ENCODE peak calls at places on chromosomes 1 and 21, in eight cellular contexts. G is SK-N-SH, U is HepG2, O is A549, M is Panc1, Z is HCT116, C is GM12878, Y is K562. S is an unnamed sample.

GRCh38 chr1:28160677-28161328 is 15.7 kb downstream of the PTAFR start:
- DNase-seq in G (no peak), Z (no peak), O (no peak), C (no peak), Y (no peak), U (no peak), M (no peak), S (no peak)

GRCh38 chr1:241271427-241271826 is 85.6 kb downstream of the RGS7 start:
- DNase-seq in G (no peak), C (no peak), Z (no peak), O (no peak), M (no peak), Y (no peak), U (no peak), S (no peak)

GRCh38 chr1:117388328-117388727 is 21.1 kb downstream of the MAN1A2 start:
- DNase-seq in Z (no peak), Y (no peak), G (no peak), M (no peak), O (no peak), U (no peak), C (no peak), S (no peak)

GRCh38 chr21:36640260-36641244 is 58.4 kb upstream of the SIM2 start:
- DNase-seq in C (no peak), G (no peak), M (no peak), Y (no peak), O (no peak), Z (no peak), U (no peak), S (peak)

GRCh38 chr1:229058716-229059115 is 212.2 kb upstream of the RAB4A start:
- DNase-seq in G (peak), M (no peak), U (no peak), Z (no peak), C (no peak), O (no peak), Y (no peak), S (peak)

GRCh38 chr21:14572206-14572780 is 26.2 kb upstream of the SAMSN1 start:
- DNase-seq in O (no peak), G (no peak), U (no peak), C (no peak), M (no peak), Y (no peak), Z (no peak), S (no peak)

GRCh38 chr1:54355931-54356679 is 50.1 kb downstream of the SSBP3 start:
- DNase-seq in G (peak), M (no peak), O (no peak), U (peak), C (no peak), Y (peak), Z (no peak), S (no peak)

GRCh38 chr1:94299627-94300552 is 62.5 kb upstream of the ARHGAP29 start:
- DNase-seq in U (peak), C (no peak), G (no peak), Z (peak), Y (no peak), O (no peak), M (no peak), S (peak)

GRCh38 chr1:66945316-66945715 is 20.5 kb downstream of the MIER1 start:
- DNase-seq in O (no peak), M (no peak), Z (no peak), C (no peak), U (no peak), Y (no peak), G (no peak), S (no peak)

GRCh38 chr1:112808861-112809684 is 93.9 kb upstream of the PPM1J start:
- DNase-seq in U (peak), G (peak), C (no peak), O (peak), M (peak), Y (peak), Z (peak), S (peak)

GRCh38 chr1:206557636-206558473 is 50.5 kb downstream of the RASSF5 start:
- DNase-seq in M (no peak), G (peak), Y (peak), Z (no peak), C (no peak), O (no peak), U (no peak), S (no peak)

GRCh38 chr1:215660259-215660658 is 93.2 kb downstream of the KCTD3 start:
- DNase-seq in Z (no peak), M (no peak), Y (no peak), U (peak), C (no peak), O (no peak), G (no peak), S (no peak)
- H3K27ac ChIP-seq in Z (no peak), M (no peak), Y (no peak), U (no peak), C (no peak), O (no peak), G (no peak), S (no peak)

GRCh38 chr21:42557420-42557819 is 43.8 kb downstream of the SLC37A1 start:
- DNase-seq in U (no peak), C (no peak), G (no peak), M (no peak), O (no peak), Z (no peak), Y (no peak), S (no peak)

GRCh38 chr21:42558368-42558767 is 44.7 kb downstream of the SLC37A1 start:
- DNase-seq in G (no peak), Y (no peak), U (no peak), Z (no peak), C (no peak), M (no peak), O (no peak), S (no peak)

GRCh38 chr21:42556960-42557359 is 43.3 kb downstream of the SLC37A1 start:
- DNase-seq in Y (no peak), C (no peak), M (no peak), U (no peak), O (no peak), G (no peak), Z (no peak), S (no peak)

GRCh38 chr21:42555756-42556438 is 42.2 kb downstream of the SLC37A1 start:
- DNase-seq in G (no peak), Y (no peak), U (no peak), O (no peak), Z (no peak), C (no peak), M (no peak), S (no peak)

GRCh38 chr21:42556476-42556875 is 42.8 kb downstream of the SLC37A1 start:
- DNase-seq in M (no peak), U (no peak), Y (no peak), O (no peak), G (no peak), C (no peak), Z (no peak), S (no peak)
- TF ChIP-seq REST in M (no peak), U (no peak), Y (no peak), O (no peak), G (no peak), C (no peak), Z (no peak), S (no peak)

GRCh38 chr1:160376525-160377131 is 9.8 kb downstream of the NHLH1 start:
- DNase-seq in C (peak), M (peak), Z (peak), Y (peak), O (peak), G (peak), U (peak), S (peak)
- H3K4me3 ChIP-seq in C (no peak), M (no peak), Z (no peak), Y (no peak), O (no peak), G (no peak), U (no peak), S (peak)

DNA sequence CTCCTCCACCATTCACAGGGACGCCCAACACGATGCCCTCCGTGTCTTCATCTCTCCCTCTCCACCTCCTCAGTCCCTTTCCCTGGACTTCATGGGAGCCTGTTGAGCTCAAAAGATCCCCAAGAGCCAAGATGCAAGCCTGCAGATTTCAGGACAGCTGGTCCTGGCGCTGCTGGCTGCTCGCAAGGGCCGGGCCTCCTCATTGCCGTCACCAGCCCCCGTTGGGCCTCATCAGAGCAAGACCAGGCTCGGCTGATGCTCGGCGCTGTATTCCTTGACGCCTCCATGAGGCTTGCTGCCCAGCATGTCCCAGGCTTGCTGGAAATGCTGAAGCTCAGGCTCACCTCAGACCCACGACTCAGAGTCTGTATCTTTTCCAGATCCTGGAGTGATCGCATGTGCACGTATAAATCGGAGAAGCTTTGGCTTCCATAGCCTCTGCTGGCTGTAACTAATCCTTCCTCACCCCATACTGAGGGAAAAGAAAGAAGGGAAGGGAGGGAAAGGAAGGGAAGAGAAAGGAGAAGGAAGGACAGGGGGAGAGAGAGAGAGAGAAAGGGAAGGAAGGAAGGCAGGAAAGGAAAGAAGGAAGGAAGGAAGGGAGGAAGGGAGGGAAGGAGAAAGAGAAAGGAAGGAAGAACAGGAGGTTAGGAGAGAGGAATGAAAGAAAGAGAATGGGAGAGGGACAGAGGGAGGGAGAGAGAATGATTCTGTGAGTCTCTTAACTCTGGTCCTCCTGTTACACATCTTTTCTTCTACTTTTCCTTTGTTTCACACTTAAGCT is 94.6 kb downstream of the KCNJ15 start:
- DNase-seq in Y (no peak), U (no peak), O (no peak), C (no peak), Z (no peak), M (no peak), G (no peak), S (no peak)
- H3K27ac ChIP-seq in Y (no peak), U (no peak), O (peak), C (no peak), Z (no peak), M (no peak), G (peak), S (no peak)

DNA sequence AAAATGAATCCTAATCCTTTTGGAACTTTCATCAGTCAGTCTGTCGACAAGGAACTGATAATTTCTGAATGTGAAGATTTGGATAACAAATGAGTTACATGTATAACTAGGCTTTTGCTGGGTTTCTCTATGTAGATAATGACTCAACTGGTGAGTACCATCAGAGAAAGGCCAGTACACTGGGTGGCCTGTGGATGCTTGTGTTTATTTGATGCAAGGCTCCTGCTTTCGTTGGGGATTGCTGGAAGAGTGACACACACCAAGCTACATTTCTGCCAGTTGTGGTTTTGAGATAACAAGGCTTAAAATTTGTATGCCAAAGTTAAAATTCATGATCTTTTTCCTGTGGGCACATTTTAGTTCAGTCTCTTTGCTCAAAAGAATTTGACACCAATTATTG is 115.7 kb upstream of the UBE2U start:
- DNase-seq in Y (no peak), M (no peak), U (no peak), O (no peak), C (no peak), Z (no peak), G (no peak), S (no peak)
- TF ChIP-seq REST in Y (no peak), M (no peak), U (no peak), O (no peak), C (no peak), Z (no peak), G (no peak), S (no peak)

DNA sequence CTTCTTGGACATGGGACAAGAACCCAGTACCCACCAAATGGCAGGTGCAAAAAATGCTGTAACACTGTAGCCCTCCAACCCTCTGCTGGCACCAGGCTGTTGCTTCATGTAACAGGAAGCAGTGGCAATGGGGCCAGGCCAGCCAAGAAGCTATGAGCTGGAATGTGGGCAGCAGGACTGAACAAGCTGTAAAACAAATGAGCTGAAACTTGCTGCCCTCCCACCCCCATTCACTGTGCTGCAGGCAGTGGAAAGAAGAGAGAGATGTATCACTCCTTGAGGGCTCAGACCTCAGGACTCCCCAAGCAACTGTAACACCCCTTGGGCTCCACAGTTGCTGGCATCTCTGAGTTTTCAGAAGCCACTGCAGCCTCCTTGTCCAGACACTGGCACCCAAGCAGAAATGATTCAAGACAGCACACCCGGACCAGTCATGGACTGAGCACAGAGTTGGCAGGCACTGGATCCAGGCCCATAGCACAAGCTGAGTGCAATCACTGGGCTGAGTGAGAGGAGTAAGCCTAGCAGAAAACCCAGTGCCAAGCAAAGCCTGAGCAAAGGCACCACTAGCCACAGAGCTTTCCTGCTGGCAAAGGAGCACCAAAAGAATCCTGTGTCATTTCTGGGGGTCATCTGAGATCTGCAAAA is 321.4 kb upstream of the CXADR start:
- DNase-seq in U (no peak), O (no peak), Y (no peak), C (no peak), M (no peak), Z (no peak), G (no peak), S (no peak)
- H3K4me3 ChIP-seq in U (no peak), O (no peak), Y (no peak), C (no peak), M (no peak), Z (no peak), G (no peak), S (no peak)

GRCh38 chr1:226827458-226827857 is 43.0 kb upstream of the PSEN2 start:
- DNase-seq in G (no peak), Z (no peak), M (no peak), C (no peak), O (no peak), Y (peak), U (no peak), S (peak)
- H3K27ac ChIP-seq in G (no peak), Z (no peak), M (peak), C (peak), O (peak), Y (no peak), U (no peak), S (no peak)

DNA sequence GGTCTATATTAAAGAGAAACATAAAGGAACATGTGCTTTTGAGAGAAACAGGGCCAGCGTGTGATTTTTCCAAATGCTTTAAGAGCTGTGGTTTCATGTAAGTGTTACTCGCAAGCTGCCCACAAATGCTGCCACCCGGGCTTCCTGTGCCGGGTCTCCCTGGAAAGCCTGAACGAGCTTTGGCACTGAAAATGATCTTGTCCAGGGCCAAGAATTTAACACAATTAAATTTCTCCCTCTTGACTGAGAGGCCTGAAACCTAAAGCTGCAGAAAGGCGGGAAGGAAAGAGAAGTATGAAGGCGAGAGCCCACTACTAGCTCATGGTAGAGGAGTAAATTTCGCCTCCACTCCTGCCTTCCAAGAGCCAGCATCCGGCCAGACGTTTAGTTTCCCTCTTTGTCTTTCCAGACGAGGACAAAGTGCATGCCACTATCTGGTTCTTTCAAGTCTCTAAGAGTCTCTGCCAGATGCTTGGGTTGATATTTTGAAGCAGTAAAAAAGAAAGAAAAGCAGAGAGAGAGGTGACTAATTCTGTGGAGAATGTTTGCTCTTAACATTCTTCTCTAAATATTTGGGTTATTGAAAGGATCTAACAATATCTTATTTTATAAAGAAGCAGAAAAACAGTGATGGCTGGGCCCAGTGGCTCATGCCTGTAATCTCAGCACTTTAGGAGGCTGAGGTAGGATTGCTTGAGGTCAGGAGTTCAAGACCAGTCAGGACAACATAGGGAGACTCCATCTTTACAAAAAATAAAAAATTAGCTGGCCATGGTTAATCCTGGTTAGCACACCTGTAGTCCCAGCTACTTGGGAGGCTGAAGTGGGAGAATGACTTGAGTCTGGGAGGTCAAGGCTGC is 100.0 kb upstream of the HNRNPU start:
- DNase-seq in U (peak), Z (no peak), O (no peak), G (peak), M (no peak), C (no peak), Y (peak), S (peak)
- TF ChIP-seq REST in U (no peak), Z (no peak), O (no peak), G (no peak), M (no peak), C (no peak), Y (no peak), S (no peak)

DNA sequence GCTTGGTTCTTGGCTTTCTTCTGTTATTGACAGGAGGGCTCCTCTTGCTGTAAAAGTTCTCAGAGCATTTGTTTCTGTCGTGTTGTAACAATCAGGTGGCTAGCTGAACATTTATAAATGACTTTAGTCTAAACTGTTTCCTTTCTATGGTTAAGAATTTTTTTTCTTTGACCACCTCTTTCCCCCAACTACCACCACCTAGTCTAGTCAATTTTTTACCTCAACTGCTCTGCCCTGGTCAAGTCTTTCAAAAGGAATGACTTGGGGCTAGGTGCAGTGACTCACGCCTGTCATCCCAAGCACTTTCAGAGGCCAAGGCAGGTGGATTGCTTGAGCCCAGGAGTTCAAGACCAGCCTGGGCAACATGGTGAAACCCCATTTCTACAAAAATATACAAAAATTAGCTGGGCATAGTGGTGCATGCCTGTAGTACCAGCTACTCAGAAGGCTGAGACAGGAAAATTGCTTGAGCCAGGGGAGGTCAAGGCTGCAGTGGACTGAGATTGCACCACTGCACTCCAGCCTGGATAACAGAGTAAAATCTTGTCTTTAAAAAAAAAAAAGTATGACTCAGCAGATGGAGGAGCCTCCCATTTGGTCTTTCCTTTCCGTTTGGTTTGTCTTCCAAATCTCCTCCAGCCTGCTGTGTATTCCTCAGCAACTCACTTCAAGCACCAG is 40.7 kb downstream of the MAP3K21 start:
- DNase-seq in C (no peak), O (no peak), G (no peak), U (no peak), Z (no peak), M (no peak), Y (no peak), S (no peak)
- H3K4me3 ChIP-seq in C (no peak), O (peak), G (no peak), U (no peak), Z (peak), M (no peak), Y (no peak), S (peak)